ENCODE peak calls at places on chromosomes 12 and 14, in eight cellular contexts. One of them, this sample, is unnamed.

GRCh38 chr12:103769240-103769945 is 71.6 kb downstream of the NT5DC3 start:
- DNase-seq in stimulated activated CD8-positive, alpha-beta memory T cell treated with anti-CD3 and anti-CD28 coated beads, Interleukin-15, amount 100 ng/mL, for 1 hour: no peak
- DNase-seq in psoas muscle: no peak
- DNase-seq in astrocyte of the spinal cord: no peak
- DNase-seq in iris pigment epithelial cell: no peak
- DNase-seq in D721Med: no peak
- DNase-seq in astrocyte of the cerebellum: no peak
- DNase-seq in lower leg skin: no peak
- DNase-seq in this sample: no peak

GRCh38 chr12:104201238-104202001 is 14.2 kb upstream of the TXNRD1 start:
- DNase-seq in stimulated activated CD8-positive, alpha-beta memory T cell treated with anti-CD3 and anti-CD28 coated beads, Interleukin-15, amount 100 ng/mL, for 1 hour: peak; percentile 23
- DNase-seq in psoas muscle: no peak
- DNase-seq in astrocyte of the spinal cord: peak; percentile 65
- DNase-seq in iris pigment epithelial cell: peak; percentile 74
- DNase-seq in D721Med: no peak
- DNase-seq in astrocyte of the cerebellum: peak; percentile 55
- DNase-seq in lower leg skin: no peak
- DNase-seq in this sample: no peak

GRCh38 chr14:76169776-76170175 is 18.1 kb downstream of the GPATCH2L start:
- DNase-seq in stimulated activated CD8-positive, alpha-beta memory T cell treated with anti-CD3 and anti-CD28 coated beads, Interleukin-15, amount 100 ng/mL, for 1 hour: no peak
- DNase-seq in psoas muscle: no peak
- DNase-seq in astrocyte of the spinal cord: peak; percentile 12
- DNase-seq in iris pigment epithelial cell: no peak
- DNase-seq in D721Med: no peak
- DNase-seq in astrocyte of the cerebellum: no peak
- DNase-seq in lower leg skin: no peak
- DNase-seq in this sample: no peak

GRCh38 chr12:106288510-106289195 is 13.9 kb upstream of the TCP11L2 start:
- DNase-seq in stimulated activated CD8-positive, alpha-beta memory T cell treated with anti-CD3 and anti-CD28 coated beads, Interleukin-15, amount 100 ng/mL, for 1 hour: no peak
- DNase-seq in psoas muscle: no peak
- DNase-seq in astrocyte of the spinal cord: peak; percentile 92
- DNase-seq in iris pigment epithelial cell: peak; percentile 97
- DNase-seq in D721Med: no peak
- DNase-seq in astrocyte of the cerebellum: peak; percentile 76
- DNase-seq in lower leg skin: no peak
- DNase-seq in this sample: peak; percentile 72

GRCh38 chr14:91409991-91410401 is 7.6 kb downstream of the CCDC88C start:
- DNase-seq in stimulated activated CD8-positive, alpha-beta memory T cell treated with anti-CD3 and anti-CD28 coated beads, Interleukin-15, amount 100 ng/mL, for 1 hour: no peak
- DNase-seq in psoas muscle: no peak
- DNase-seq in astrocyte of the spinal cord: no peak
- DNase-seq in iris pigment epithelial cell: no peak
- DNase-seq in D721Med: peak; percentile 53
- DNase-seq in astrocyte of the cerebellum: no peak
- DNase-seq in lower leg skin: no peak
- DNase-seq in this sample: no peak

GRCh38 chr14:93787465-93788306 is 599 bp downstream of the PRIMA1 start:
- DNase-seq in stimulated activated CD8-positive, alpha-beta memory T cell treated with anti-CD3 and anti-CD28 coated beads, Interleukin-15, amount 100 ng/mL, for 1 hour: no peak
- DNase-seq in psoas muscle: no peak
- DNase-seq in astrocyte of the spinal cord: no peak
- DNase-seq in iris pigment epithelial cell: no peak
- DNase-seq in D721Med: no peak
- DNase-seq in astrocyte of the cerebellum: no peak
- DNase-seq in lower leg skin: no peak
- DNase-seq in this sample: no peak

GRCh38 chr12:104347374-104348075 is 44.0 kb downstream of the EID3 start:
- DNase-seq in stimulated activated CD8-positive, alpha-beta memory T cell treated with anti-CD3 and anti-CD28 coated beads, Interleukin-15, amount 100 ng/mL, for 1 hour: no peak
- DNase-seq in psoas muscle: no peak
- DNase-seq in astrocyte of the spinal cord: peak; percentile 19
- DNase-seq in iris pigment epithelial cell: peak; percentile 70
- DNase-seq in D721Med: no peak
- DNase-seq in astrocyte of the cerebellum: no peak
- DNase-seq in lower leg skin: peak; percentile 18
- DNase-seq in this sample: no peak

GRCh38 chr14:20612403-20612802 is 21.2 kb upstream of the RNASE12 start:
- DNase-seq in stimulated activated CD8-positive, alpha-beta memory T cell treated with anti-CD3 and anti-CD28 coated beads, Interleukin-15, amount 100 ng/mL, for 1 hour: no peak
- DNase-seq in psoas muscle: no peak
- DNase-seq in astrocyte of the spinal cord: no peak
- DNase-seq in iris pigment epithelial cell: no peak
- DNase-seq in D721Med: no peak
- DNase-seq in astrocyte of the cerebellum: no peak
- DNase-seq in lower leg skin: no peak
- DNase-seq in this sample: no peak

GRCh38 chr14:21965042-21965441 is 291.4 kb upstream of the OR4E1 start:
- DNase-seq in stimulated activated CD8-positive, alpha-beta memory T cell treated with anti-CD3 and anti-CD28 coated beads, Interleukin-15, amount 100 ng/mL, for 1 hour: no peak
- DNase-seq in psoas muscle: no peak
- DNase-seq in astrocyte of the spinal cord: no peak
- DNase-seq in iris pigment epithelial cell: no peak
- DNase-seq in D721Med: no peak
- DNase-seq in astrocyte of the cerebellum: no peak
- DNase-seq in lower leg skin: no peak
- DNase-seq in this sample: no peak

GRCh38 chr14:65072937-65073336 is 29.4 kb downstream of the MAX start:
- DNase-seq in stimulated activated CD8-positive, alpha-beta memory T cell treated with anti-CD3 and anti-CD28 coated beads, Interleukin-15, amount 100 ng/mL, for 1 hour: no peak
- DNase-seq in psoas muscle: no peak
- DNase-seq in astrocyte of the spinal cord: no peak
- DNase-seq in iris pigment epithelial cell: no peak
- DNase-seq in D721Med: no peak
- DNase-seq in astrocyte of the cerebellum: no peak
- DNase-seq in lower leg skin: no peak
- DNase-seq in this sample: no peak

GRCh38 chr12:126668538-126668937 is 1598.4 kb upstream of the TMEM132C start:
- DNase-seq in stimulated activated CD8-positive, alpha-beta memory T cell treated with anti-CD3 and anti-CD28 coated beads, Interleukin-15, amount 100 ng/mL, for 1 hour: no peak
- DNase-seq in psoas muscle: no peak
- DNase-seq in astrocyte of the spinal cord: peak; percentile 95
- DNase-seq in iris pigment epithelial cell: peak; percentile 70
- DNase-seq in D721Med: no peak
- DNase-seq in astrocyte of the cerebellum: peak; percentile 64
- DNase-seq in lower leg skin: no peak
- DNase-seq in this sample: peak; percentile 49

GRCh38 chr14:26934151-26934550 is 336.3 kb upstream of the NOVA1 start:
- DNase-seq in stimulated activated CD8-positive, alpha-beta memory T cell treated with anti-CD3 and anti-CD28 coated beads, Interleukin-15, amount 100 ng/mL, for 1 hour: no peak
- DNase-seq in psoas muscle: no peak
- DNase-seq in astrocyte of the spinal cord: no peak
- DNase-seq in iris pigment epithelial cell: no peak
- DNase-seq in D721Med: no peak
- DNase-seq in astrocyte of the cerebellum: no peak
- DNase-seq in lower leg skin: no peak
- DNase-seq in this sample: no peak